ENCODE peak calls at places on chromosomes 12 and 14, in nine cellular contexts. Y is spleen, U is body of pancreas, N is A549, G is GM12878, K is adrenal gland, H is ovary, C is esophagus squamous epithelium, W is Peyer's patch. P is an unnamed sample. For H3K4me1, the result is how much of the 10 kb centered on the place peaks cover.

GRCh38 chr14:56351861-56352260 is 227.7 kb upstream of the TMEM260 start:
- DNase-seq in K (no peak), H (no peak), W (no peak), C (no peak), U (no peak), N (no peak), G (no peak), Y (no peak), P (no peak)

GRCh38 chr12:130966443-130967030 is 12.8 kb downstream of the ADGRD1 start:
- DNase-seq in U (no peak), H (no peak), C (no peak), Y (no peak), N (no peak), K (no peak), G (no peak), W (peak), P (no peak)

GRCh38 chr14:52318829-52319604 is 4.9 kb downstream of the PTGER2 start:
- DNase-seq in H (no peak), W (no peak), U (no peak), G (no peak), K (no peak), Y (no peak), N (no peak), C (no peak), P (no peak)

GRCh38 chr12:32921397-32921796 is 24.8 kb upstream of the PKP2 start:
- DNase-seq in U (no peak), N (no peak), W (no peak), Y (no peak), C (no peak), K (no peak), G (no peak), H (no peak), P (no peak)

GRCh38 chr12:3885179-3886094 is 12.2 kb upstream of the PARP11 start:
- DNase-seq in G (no peak), W (peak), Y (no peak), C (no peak), N (peak), H (peak), K (peak), U (no peak), P (no peak)

GRCh38 chr12:57899010-57899662 is 42.2 kb upstream of the ATP23 start:
- DNase-seq in C (no peak), U (peak), G (peak), H (peak), N (no peak), Y (peak), W (peak), K (peak), P (peak)

GRCh38 chr12:121295746-121296617 is 527 bp downstream of the CAMKK2 start:
- DNase-seq in U (peak), C (no peak), W (peak), K (peak), N (peak), H (peak), G (no peak), Y (peak), P (peak)

GRCh38 chr14:38389666-38390065 is 133.8 kb upstream of the CLEC14A start:
- DNase-seq in Y (no peak), W (no peak), H (no peak), G (no peak), K (no peak), C (no peak), N (no peak), U (no peak), P (no peak)

GRCh38 chr12:131194166-131194565 is 240.5 kb downstream of the ADGRD1 start:
- DNase-seq in K (no peak), N (peak), U (no peak), C (no peak), H (no peak), Y (no peak), W (no peak), G (no peak), P (no peak)

GRCh38 chr12:57128519-57129247 is 400 bp downstream of the LRP1 start:
- DNase-seq in K (no peak), W (peak), U (no peak), H (no peak), N (no peak), C (no peak), G (no peak), Y (peak), P (no peak)

GRCh38 chr14:55333785-55334485 is 62.7 kb downstream of the FBXO34 start:
- DNase-seq in W (peak), K (no peak), N (no peak), C (no peak), H (no peak), G (no peak), U (no peak), Y (no peak), P (no peak)

GRCh38 chr12:44500423-44500822 is 375.7 kb downstream of the NELL2 start:
- DNase-seq in K (no peak), G (no peak), W (no peak), H (no peak), C (no peak), N (no peak), Y (peak), U (no peak), P (no peak)

GRCh38 chr12:32139064-32139421 is 32.4 kb downstream of the BICD1 start:
- DNase-seq in N (no peak), U (no peak), C (no peak), K (no peak), W (peak), G (peak), Y (no peak), H (no peak), P (no peak)

GRCh38 chr12:69570545-69571399 is 14.5 kb upstream of the CCT2 start:
- DNase-seq in W (peak), Y (no peak), H (peak), K (peak), C (no peak), N (peak), G (peak), U (peak), P (no peak)

GRCh38 chr12:92518071-92518470 is 184.7 kb upstream of the PLEKHG7 start:
- DNase-seq in U (no peak), N (no peak), H (no peak), W (no peak), G (no peak), C (no peak), K (no peak), Y (no peak), P (no peak)

GRCh38 chr12:78406776-78407335 is 457.7 kb upstream of the SYT1 start:
- DNase-seq in C (no peak), W (no peak), U (no peak), H (no peak), N (no peak), Y (no peak), K (no peak), G (peak), P (no peak)

GRCh38 chr14:38208825-38209562 is 1.3 kb downstream of the SSTR1 start:
- DNase-seq in K (no peak), G (no peak), C (no peak), H (no peak), Y (peak), W (peak), N (no peak), U (peak), P (no peak)

GRCh38 chr14:103693514-103693913 is 21.7 kb downstream of the XRCC3 start:
- DNase-seq in K (no peak), Y (peak), H (no peak), U (no peak), N (no peak), G (no peak), C (no peak), W (peak), P (no peak)

GRCh38 chr12:95943231-95943842 is at the start of gene AMDHD1:
- DNase-seq in H (peak), N (peak), Y (peak), C (no peak), G (no peak), U (peak), W (peak), K (peak), P (no peak)

GRCh38 chr12:24997970-24998582 is 49.2 kb upstream of the BCAT1 start:
- DNase-seq in U (no peak), N (no peak), H (no peak), Y (no peak), W (no peak), K (no peak), C (no peak), G (peak), P (no peak)

GRCh38 chr14:91294153-91294552 is 49.6 kb upstream of the GPR68 start:
- DNase-seq in G (no peak), K (no peak), H (no peak), Y (no peak), N (no peak), C (no peak), U (no peak), W (no peak), P (no peak)

GRCh38 chr12:78916845-78917480 is 52.4 kb downstream of the SYT1 start:
- DNase-seq in N (no peak), C (no peak), K (no peak), H (no peak), W (no peak), Y (no peak), G (no peak), U (no peak), P (no peak)

GRCh38 chr14:66056926-66057552 is 429.1 kb upstream of the CCDC196 start:
- DNase-seq in C (no peak), G (no peak), N (no peak), W (no peak), H (no peak), K (no peak), Y (no peak), U (no peak), P (no peak)

GRCh38 chr14:59055439-59056045 is 132.9 kb upstream of the DAAM1 start:
- DNase-seq in W (peak), G (peak), U (peak), N (peak), K (peak), H (no peak), Y (no peak), C (no peak), P (no peak)

GRCh38 chr12:57584690-57585089 is 6.3 kb upstream of the PIP4K2C start:
- DNase-seq in K (no peak), N (no peak), U (no peak), H (no peak), Y (no peak), C (no peak), G (no peak), W (no peak), P (no peak)

GRCh38 chr14:29421156-29421728 is 506.4 kb downstream of the PRKD1 start:
- DNase-seq in G (no peak), H (no peak), W (no peak), U (no peak), Y (no peak), C (no peak), K (no peak), N (no peak), P (no peak)

GRCh38 chr14:58796636-58797429 is 159.1 kb downstream of the DACT1 start:
- DNase-seq in C (no peak), U (no peak), N (no peak), Y (no peak), W (no peak), H (no peak), G (peak), K (no peak), P (no peak)

GRCh38 chr12:1069846-1070245 is 78.8 kb downstream of the ERC1 start:
- DNase-seq in H (no peak), W (no peak), N (no peak), K (no peak), Y (no peak), U (no peak), C (no peak), G (no peak), P (no peak)

GRCh38 chr12:57896437-57897201 is 44.7 kb upstream of the ATP23 start:
- DNase-seq in G (no peak), U (peak), N (peak), Y (peak), C (no peak), W (peak), H (peak), K (peak), P (peak)

GRCh38 chr12:90074086-90074485 is 365.4 kb upstream of the ATP2B1 start:
- DNase-seq in W (no peak), C (no peak), G (no peak), U (no peak), Y (no peak), H (no peak), N (no peak), K (no peak), P (no peak)

GRCh38 chr14:103549361-103550311 is 12.8 kb downstream of the BAG5 start:
- DNase-seq in Y (peak), G (no peak), C (no peak), K (no peak), U (peak), W (no peak), H (no peak), N (no peak), P (no peak)

GRCh38 chr12:89364058-89364457 is 11.8 kb upstream of the DUSP6 start:
- DNase-seq in W (no peak), C (no peak), N (no peak), Y (no peak), H (no peak), K (no peak), U (no peak), G (no peak), P (no peak)

GRCh38 chr14:53591816-53592215 is 364.8 kb downstream of the BMP4 start:
- DNase-seq in H (no peak), K (no peak), W (no peak), Y (no peak), C (no peak), G (no peak), N (no peak), U (no peak), P (no peak)

GRCh38 chr12:51820721-51821422 is 27.6 kb downstream of the FIGNL2 start:
- DNase-seq in W (peak), H (no peak), C (no peak), N (peak), Y (peak), G (no peak), K (peak), U (peak), P (no peak)

GRCh38 chr12:121248611-121249010 is 38.7 kb downstream of the P2RX4 start:
- DNase-seq in W (peak), G (peak), H (no peak), C (no peak), K (no peak), Y (peak), U (no peak), N (no peak), P (no peak)

GRCh38 chr12:57452937-57453509 is 2.1 kb upstream of the INHBE start:
- DNase-seq in N (peak), G (no peak), U (peak), K (peak), C (no peak), H (peak), Y (peak), W (peak), P (peak)

DNA sequence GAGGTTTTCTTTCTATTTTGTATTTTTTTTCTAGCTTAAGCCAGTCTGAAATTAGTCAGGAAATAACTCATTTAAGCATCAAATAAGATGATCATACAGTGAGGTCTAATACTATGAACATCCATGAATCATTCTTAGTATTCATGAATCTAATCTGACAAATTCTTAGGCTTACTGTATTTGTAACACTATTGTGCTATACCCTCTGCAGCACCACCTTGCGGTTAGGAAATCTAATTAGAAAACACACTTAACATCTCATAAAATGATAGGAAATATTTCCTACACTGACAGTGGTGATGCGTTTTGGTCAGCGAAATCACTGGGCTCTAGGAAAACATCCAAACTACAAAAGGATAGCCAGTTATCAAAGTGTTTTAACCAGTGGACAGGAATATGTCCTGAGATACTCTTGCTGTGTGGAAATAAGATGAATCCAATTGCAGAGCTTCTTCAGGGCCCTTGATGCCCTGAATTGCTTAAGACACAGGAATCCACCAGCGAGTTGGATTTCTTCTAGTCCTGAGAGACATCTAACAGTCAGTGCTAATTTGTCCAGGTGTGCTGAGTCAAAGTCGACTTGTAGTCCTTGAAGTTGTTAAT is 109.3 kb upstream of the MYF6 start:
- DNase-seq in H (no peak), K (peak), W (no peak), N (no peak), C (no peak), Y (no peak), U (peak), G (no peak), P (no peak)
- TF ChIP-seq CTCF in H (no peak), K (peak), W (peak), N (peak), C (no peak), Y (no peak), U (peak), G (peak), P (no peak)

GRCh38 chr14:105400016-105400415 is 1.7 kb downstream of the TEX22 start:
- DNase-seq in K (no peak), H (no peak), U (no peak), G (no peak), Y (no peak), N (no peak), W (no peak), C (no peak), P (no peak)

GRCh38 chr14:105398726-105399440 is 545 bp downstream of the TEX22 start:
- DNase-seq in U (no peak), H (no peak), W (no peak), N (no peak), G (no peak), K (no peak), Y (no peak), C (no peak), P (no peak)

GRCh38 chr14:105397350-105397931 is 897 bp upstream of the TEX22 start:
- DNase-seq in N (no peak), K (peak), U (no peak), C (no peak), Y (peak), H (no peak), G (no peak), W (no peak), P (no peak)

GRCh38 chr14:105399441-105399775 is 1.1 kb downstream of the TEX22 start:
- DNase-seq in H (no peak), Y (peak), C (no peak), N (no peak), K (no peak), U (no peak), W (no peak), G (no peak), P (no peak)

GRCh38 chr14:105398044-105398725 is at the start of gene TEX22:
- DNase-seq in N (peak), W (peak), G (peak), Y (peak), H (peak), C (peak), U (peak), K (peak), P (peak)
- TF ChIP-seq POLR2A in N (peak), W (peak), G (peak), Y (no peak), H (peak), C (no peak), U (peak), K (peak), P (peak)

DNA sequence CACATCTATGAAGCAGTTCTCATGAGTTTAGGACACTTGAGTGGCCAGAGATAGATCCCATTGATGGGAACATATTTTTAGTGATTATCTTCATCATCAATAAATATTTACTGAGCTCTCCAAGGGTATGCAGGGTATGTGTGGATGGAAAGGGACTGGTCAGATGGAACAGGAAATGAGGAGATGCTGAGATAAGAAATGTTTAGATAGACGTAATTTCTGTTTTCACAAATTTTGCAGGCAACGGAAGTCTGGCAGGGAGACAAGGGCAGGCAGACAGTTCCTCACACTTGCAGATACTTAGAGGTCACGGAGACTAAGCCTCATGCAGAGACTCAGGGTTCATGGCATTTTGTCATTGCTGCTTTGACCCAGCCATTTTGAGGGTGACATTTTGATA is 24.3 kb downstream of the BCL2L14 start:
- DNase-seq in H (no peak), C (no peak), U (no peak), Y (no peak), K (no peak), N (no peak), G (no peak), W (no peak), P (no peak)
- H3K4me1 ChIP-seq in H (under half), C (under half), U (under half), Y (under half), K (under half), N (under half), G (under half), W (under half), P (under half)

GRCh38 chr12:71636704-71637115 is 26.9 kb downstream of the ZFC3H1 start:
- DNase-seq in N (peak), U (no peak), G (peak), K (no peak), H (no peak), Y (no peak), W (no peak), C (no peak), P (no peak)

GRCh38 chr12:71638499-71638898 is 25.1 kb downstream of the ZFC3H1 start:
- DNase-seq in U (no peak), G (no peak), K (no peak), N (no peak), Y (no peak), W (no peak), H (no peak), C (no peak), P (no peak)

GRCh38 chr12:71640316-71640715 is 23.3 kb downstream of the ZFC3H1 start:
- DNase-seq in W (no peak), N (no peak), Y (no peak), U (no peak), K (no peak), G (no peak), C (no peak), H (no peak), P (no peak)

GRCh38 chr12:71641390-71641789 is 22.3 kb downstream of the ZFC3H1 start:
- DNase-seq in Y (no peak), N (no peak), W (no peak), H (no peak), G (no peak), C (no peak), U (no peak), K (no peak), P (no peak)

GRCh38 chr12:71639341-71639760 is 24.3 kb downstream of the ZFC3H1 start:
- DNase-seq in H (no peak), Y (no peak), N (peak), K (no peak), W (no peak), G (no peak), C (no peak), U (no peak), P (no peak)
- TF ChIP-seq CTCF in H (no peak), Y (no peak), N (peak), K (no peak), W (no peak), G (peak), C (no peak), U (no peak), P (no peak)

DNA sequence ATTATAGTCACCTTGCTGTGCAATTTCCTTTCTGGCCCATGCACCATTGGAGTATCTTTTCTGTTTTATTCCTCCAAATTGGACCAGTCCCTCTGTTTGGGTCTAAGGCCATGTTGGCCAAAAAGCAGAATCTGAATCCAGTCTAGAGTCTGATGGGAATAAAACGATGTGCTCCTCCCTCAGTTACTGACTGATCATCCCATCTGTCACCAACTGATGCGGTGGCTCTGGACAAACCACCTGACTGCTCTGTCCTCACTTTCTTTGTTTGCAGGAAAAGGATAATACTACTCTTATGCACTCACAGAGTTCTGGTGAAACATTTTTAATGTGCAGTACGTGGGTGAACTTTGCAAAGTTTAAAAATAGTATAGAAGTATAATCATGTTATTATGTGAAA is 120.2 kb upstream of the HIF1A start:
- DNase-seq in U (no peak), H (no peak), W (no peak), G (no peak), C (no peak), N (no peak), Y (no peak), K (no peak), P (no peak)
- TF ChIP-seq POLR2A in U (no peak), H (no peak), W (no peak), G (no peak), C (no peak), N (no peak), Y (no peak), K (no peak), P (no peak)